ENCODE peak calls at places on chromosomes 6 and 20, in six cellular contexts. S, E, D, H, L and N are unnamed samples.
A peak's percentile ranks its signal among the peaks of the same experiment; 100 is the strongest.

GRCh38 chr20:10985536-10985935 is 311.7 kb upstream of the JAG1 start:
- DNase-seq in S (peak; percentile 82), E (no peak), D (no peak), H (no peak), L (no peak), N (peak; percentile 83)

GRCh38 chr6:89079611-89080213 is 839 bp upstream of the PNRC1 start:
- DNase-seq in S (peak; percentile 85), E (no peak), D (peak; percentile 56), H (no peak), L (peak; percentile 29), N (peak; percentile 81)

GRCh38 chr6:88629838-88630462 is 333.5 kb downstream of the RNGTT start:
- DNase-seq in S (peak; percentile 52), E (no peak), D (peak; percentile 79), H (no peak), L (no peak), N (no peak)

GRCh38 chr6:42727084-42727601 is 4.7 kb upstream of the PRPH2 start:
- DNase-seq in S (no peak), E (no peak), D (no peak), H (no peak), L (no peak), N (no peak)

GRCh38 chr6:166493427-166494100 is 92.9 kb downstream of the RAMACL start:
- DNase-seq in S (no peak), E (no peak), D (no peak), H (no peak), L (no peak), N (no peak)

GRCh38 chr6:109117346-109118035 is 22.2 kb downstream of the CEP57L1 start:
- DNase-seq in S (no peak), E (no peak), D (no peak), H (no peak), L (no peak), N (no peak)

GRCh38 chr6:53107091-53107490 is 41.5 kb downstream of the GCM1 start:
- DNase-seq in S (peak; percentile 57), E (no peak), D (no peak), H (no peak), L (no peak), N (peak; percentile 8)

GRCh38 chr6:131924881-131925474 is 26.2 kb downstream of the CCN2 start:
- DNase-seq in S (peak; percentile 70), E (no peak), D (peak; percentile 62), H (peak; percentile 24), L (no peak), N (peak; percentile 75)

GRCh38 chr6:38282911-38283310 is 356.8 kb downstream of the BTBD9 start:
- DNase-seq in S (no peak), E (no peak), D (no peak), H (no peak), L (no peak), N (no peak)

GRCh38 chr6:102717737-102718427 is 1324.4 kb downstream of the GRIK2 start:
- DNase-seq in S (no peak), E (peak; percentile 28), D (peak; percentile 89), H (no peak), L (no peak), N (no peak)

GRCh38 chr6:120328521-120328920 is 979.0 kb upstream of the MAN1A1 start:
- DNase-seq in S (no peak), E (no peak), D (no peak), H (no peak), L (no peak), N (no peak)

GRCh38 chr6:63573899-63574553 is 1.7 kb downstream of the LOC128125822 start:
- DNase-seq in S (peak; percentile 70), E (peak; percentile 73), D (peak; percentile 63), H (no peak), L (peak; percentile 12), N (peak; percentile 73)

GRCh38 chr20:63382551-63383300 is 21.6 kb upstream of the CHRNA4 start:
- DNase-seq in S (no peak), E (no peak), D (no peak), H (no peak), L (no peak), N (no peak)

GRCh38 chr20:32449890-32450401 is 91.8 kb downstream of the ASXL1 start:
- DNase-seq in S (no peak), E (peak; percentile 82), D (no peak), H (no peak), L (no peak), N (no peak)

GRCh38 chr20:16125810-16126209 is 447.4 kb downstream of the KIF16B start:
- DNase-seq in S (no peak), E (no peak), D (no peak), H (no peak), L (no peak), N (no peak)

GRCh38 chr20:32893878-32894483 is 35.3 kb downstream of the EFCAB8 start:
- DNase-seq in S (peak; percentile 3), E (peak; percentile 66), D (peak; percentile 75), H (no peak), L (no peak), N (peak; percentile 17)

GRCh38 chr20:49482621-49483017 is at the start of gene KCNB1:
- DNase-seq in S (peak; percentile 32), E (no peak), D (peak; percentile 96), H (no peak), L (peak; percentile 3), N (peak; percentile 45)

GRCh38 chr6:39188577-39188976 is 40.7 kb downstream of the KCNK5 start:
- DNase-seq in S (no peak), E (no peak), D (no peak), H (no peak), L (no peak), N (no peak)

GRCh38 chr6:133767571-133767970 is 121.3 kb upstream of the TCF21 start:
- DNase-seq in S (no peak), E (no peak), D (no peak), H (no peak), L (no peak), N (no peak)

GRCh38 chr6:149501768-149502167 is 17.0 kb upstream of the ZC3H12D start:
- DNase-seq in S (no peak), E (no peak), D (no peak), H (no peak), L (no peak), N (no peak)

GRCh38 chr6:134527108-134527787 is 209.3 kb upstream of the SGK1 start:
- DNase-seq in S (no peak), E (no peak), D (no peak), H (no peak), L (no peak), N (no peak)

GRCh38 chr6:129186988-129187387 is 304.1 kb downstream of the LAMA2 start:
- DNase-seq in S (peak; percentile 80), E (no peak), D (no peak), H (no peak), L (no peak), N (peak; percentile 84)

GRCh38 chr6:93210908-93211307 is 208.5 kb downstream of the EPHA7 start:
- DNase-seq in S (no peak), E (no peak), D (peak; percentile 30), H (no peak), L (no peak), N (no peak)

GRCh38 chr6:117909638-117910037 is 2.6 kb downstream of the SLC35F1 start:
- DNase-seq in S (no peak), E (no peak), D (no peak), H (no peak), L (no peak), N (no peak)

GRCh38 chr6:117908246-117909107 is 1.4 kb downstream of the SLC35F1 start:
- DNase-seq in S (no peak), E (peak; percentile 15), D (peak; percentile 52), H (no peak), L (no peak), N (no peak)

GRCh38 chr6:117907600-117908245 is 659 bp downstream of the SLC35F1 start:
- DNase-seq in S (no peak), E (peak; percentile 54), D (peak; percentile 72), H (no peak), L (no peak), N (no peak)

GRCh38 chr6:117906454-117906904 is 585 bp upstream of the SLC35F1 start:
- DNase-seq in S (no peak), E (no peak), D (peak; percentile 7), H (no peak), L (no peak), N (no peak)

DNA sequence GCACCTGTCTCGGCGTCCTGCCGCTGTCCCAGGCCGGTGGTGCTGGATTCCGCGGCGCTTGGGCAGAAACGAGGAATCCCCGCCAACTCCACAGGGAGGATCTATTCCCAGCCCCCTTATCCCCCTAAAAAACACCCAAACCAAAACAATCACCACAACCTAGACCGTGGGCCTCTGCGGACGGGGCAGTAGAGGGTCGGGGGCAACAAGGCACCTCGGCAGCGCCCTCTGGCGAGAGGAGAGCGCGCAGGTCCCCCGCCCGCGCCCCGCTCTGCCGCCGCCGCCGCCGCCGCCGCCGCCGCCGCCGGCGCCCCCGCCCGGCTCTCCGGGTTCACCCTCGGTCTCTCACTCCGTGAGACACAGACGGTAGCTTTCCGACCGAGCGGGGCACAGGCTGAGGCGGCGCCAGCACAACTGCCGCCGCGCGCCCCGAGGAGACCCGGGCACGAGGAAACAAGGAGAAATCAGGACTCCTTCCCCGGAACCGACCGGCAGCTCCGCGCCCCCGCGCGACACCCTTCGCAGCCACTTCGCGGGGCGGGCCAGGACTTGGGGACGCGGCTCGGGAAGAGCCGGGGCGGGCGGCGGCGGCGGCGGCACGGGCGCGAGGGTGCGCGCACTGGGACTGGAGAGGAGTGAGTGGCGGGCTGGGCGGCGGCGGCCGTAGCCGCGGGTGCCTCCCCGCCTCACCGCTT is at the start of gene SLC35F1:
- DNase-seq in S (peak; percentile 27), E (peak; percentile 77), D (peak; percentile 89), H (no peak), L (no peak), N (peak; percentile 29)
- TF ChIP-seq CTCF in S (peak; percentile 55), E (peak; percentile 61), D (peak; percentile 60), H (peak; percentile 39), L (no peak), N (peak; percentile 32)

DNA sequence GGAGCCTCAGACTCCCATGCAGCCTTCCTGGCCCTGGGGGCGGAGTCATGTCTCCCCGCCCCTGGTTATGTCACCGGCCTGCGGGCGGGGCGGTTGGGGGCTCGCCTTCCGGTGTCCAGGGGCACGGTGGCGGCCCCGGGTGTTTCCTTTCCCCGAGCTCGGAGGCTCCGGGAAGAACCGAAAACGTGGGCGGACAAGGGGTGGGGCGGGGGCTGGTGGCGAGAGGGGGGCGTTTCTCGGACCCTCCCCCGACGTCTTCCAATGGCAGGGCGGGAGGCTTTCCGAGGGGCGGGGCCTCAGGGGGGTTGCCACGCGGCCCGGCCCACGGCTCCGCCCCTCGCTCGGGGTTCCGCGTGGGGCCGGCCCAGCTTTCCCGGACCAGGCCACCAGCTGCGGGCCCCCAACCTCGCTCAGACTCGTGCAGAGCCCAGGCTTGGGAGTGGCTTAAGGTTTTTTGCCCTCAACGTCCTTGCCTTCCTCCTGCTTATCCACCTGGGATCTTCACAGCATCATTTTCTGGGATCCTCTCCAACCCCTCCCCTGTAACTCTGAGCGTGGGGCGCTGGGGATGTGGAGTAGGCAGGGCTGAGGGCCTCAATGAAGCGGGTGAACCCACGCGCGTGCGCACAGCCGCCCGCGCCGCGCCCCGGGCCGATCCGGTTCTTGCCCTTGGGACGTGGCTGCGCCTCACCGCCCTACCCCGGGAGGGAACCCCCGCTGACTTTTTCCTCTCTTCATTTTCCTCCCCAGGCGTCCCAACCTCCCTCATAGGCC is 2.1 kb upstream of the NRN1 start:
- DNase-seq in S (peak; percentile 66), E (peak; percentile 92), D (peak; percentile 91), H (no peak), L (no peak), N (no peak)
- H3K4me3 ChIP-seq in S (peak overlapping the region; percentile 40), E (peak overlapping the region; percentile 72), D (peak overlapping the region; percentile 58), H (peak overlapping the region; percentile 31), L (peak overlapping the region; percentile 47), N (peak overlapping the region; percentile 31)

GRCh38 chr6:152897807-152898399 is 84.9 kb downstream of the FBXO5 start:
- DNase-seq in S (peak; percentile 48), E (peak; percentile 80), D (peak; percentile 75), H (peak; percentile 18), L (peak; percentile 49), N (peak; percentile 64)
- TF ChIP-seq CTCF in S (peak; percentile 97), E (peak; percentile 94), D (peak; percentile 80), H (peak; percentile 93), L (peak; percentile 69), N (peak; percentile 99)

GRCh38 chr6:112502348-112503130 is 155.4 kb downstream of the RFPL4B start:
- DNase-seq in S (peak; percentile 57), E (no peak), D (peak; percentile 16), H (no peak), L (no peak), N (peak; percentile 29)
- H3K4me3 ChIP-seq in S (no peak overlapping the region), E (peak overlapping the region; percentile 50), D (peak overlapping the region; percentile 23), H (no peak overlapping the region), L (no peak overlapping the region), N (no peak overlapping the region)